ENCODE peak calls at places on chromosomes 4 and X, in five cellular contexts. A is cerebellum; F is H4; O is hypothalamus; Z is effector CD8-positive, alpha-beta T cell. J is an unnamed sample.

GRCh38 chr4:29708473-29708872 is 1011.7 kb upstream of the PCDH7 start:
- DNase-seq in A (no peak), F (peak), O (no peak), Z (no peak), J (no peak)

GRCh38 chr4:122992111-122992510 is 69.7 kb upstream of the NUDT6 start:
- DNase-seq in A (peak), F (no peak), O (no peak), Z (no peak), J (no peak)

GRCh38 chr4:48187813-48188212 is 53.8 kb upstream of the TXK start:
- DNase-seq in A (no peak), F (no peak), O (no peak), Z (no peak), J (no peak)

GRCh38 chr4:78343682-78344081 is 207.9 kb upstream of the ANXA3 start:
- DNase-seq in A (no peak), F (no peak), O (no peak), Z (no peak), J (no peak)

GRCh38 chrX:139776614-139777013 is 68.6 kb upstream of the MCF2 start:
- DNase-seq in A (no peak), F (no peak), O (no peak), Z (no peak), J (no peak)

GRCh38 chrX:54178100-54178940 is 4.7 kb downstream of the FAM120C start:
- DNase-seq in A (no peak), F (peak), O (no peak), Z (no peak), J (peak)

GRCh38 chrX:148290041-148290440 is 210.4 kb upstream of the AFF2 start:
- DNase-seq in A (no peak), F (no peak), O (no peak), Z (no peak), J (no peak)

GRCh38 chr4:152360045-152360410 is 175.9 kb downstream of the FBXW7 start:
- DNase-seq in A (no peak), F (no peak), O (no peak), Z (no peak), J (no peak)

GRCh38 chr4:3223986-3224748 is 24.8 kb upstream of the MSANTD1 start:
- DNase-seq in A (no peak), F (no peak), O (no peak), Z (no peak), J (no peak)

GRCh38 chr4:93232883-93233282 is 595.7 kb upstream of the ATOH1 start:
- DNase-seq in A (no peak), F (no peak), O (no peak), Z (no peak), J (no peak)

GRCh38 chr4:48815483-48815882 is 15.4 kb upstream of the OCIAD1 start:
- DNase-seq in A (no peak), F (no peak), O (no peak), Z (no peak), J (no peak)

GRCh38 chrX:357035-357692 is 29.5 kb downstream of the PPP2R3B start:
- DNase-seq in A (no peak), F (no peak), O (no peak), Z (no peak), J (no peak)

GRCh38 chr4:109548655-109549054 is 11.4 kb upstream of the MCUB start:
- DNase-seq in A (no peak), F (peak), O (no peak), Z (no peak), J (no peak)

GRCh38 chr4:24475756-24476155 is 108.6 kb downstream of the DHX15 start:
- DNase-seq in A (no peak), F (no peak), O (no peak), Z (no peak), J (no peak)

GRCh38 chr4:186832906-186833305 is 109.2 kb upstream of the FAT1 start:
- DNase-seq in A (no peak), F (no peak), O (no peak), Z (no peak), J (peak)

GRCh38 chr4:53021709-53022108 is 159.6 kb downstream of the RASL11B start:
- DNase-seq in A (peak), F (no peak), O (no peak), Z (no peak), J (no peak)

GRCh38 chr4:108846568-108846967 is 83.7 kb upstream of the ETNPPL start:
- DNase-seq in A (no peak), F (no peak), O (no peak), Z (no peak), J (no peak)

GRCh38 chr4:155811171-155811570 is 52.4 kb downstream of the GUCY1B1 start:
- DNase-seq in A (no peak), F (peak), O (no peak), Z (no peak), J (no peak)

J was measured in small intestine.